ENCODE peak calls at places on chromosomes 11 and 22, in seven cellular contexts. T is uterus, R is endothelial cell, H is body of pancreas, B is PC-3, X is AG09319, I is right atrium auricular region. S is an unnamed sample.

GRCh38 chr11:92632510-92632909 is 336.9 kb upstream of the MTNR1B start:
- DNase-seq in X (no peak), T (no peak), H (no peak), R (no peak), I (no peak), B (no peak), S (no peak)

GRCh38 chr11:59267196-59267595 is 54.5 kb upstream of the MPEG1 start:
- DNase-seq in B (peak), R (no peak), X (no peak), I (no peak), T (no peak), H (no peak), S (no peak)

GRCh38 chr11:130478204-130478701 is 29.8 kb downstream of the ADAMTS15 start:
- DNase-seq in T (peak), R (no peak), B (peak), X (peak), H (peak), I (peak), S (no peak)

GRCh38 chr22:37079668-37080171 is 28.2 kb downstream of the KCTD17 start:
- DNase-seq in R (no peak), H (no peak), T (no peak), B (no peak), I (no peak), X (no peak), S (no peak)

GRCh38 chr11:131447268-131447667 is 76.9 kb downstream of the NTM start:
- DNase-seq in B (no peak), X (no peak), H (no peak), T (no peak), R (no peak), I (no peak), S (no peak)

GRCh38 chr11:117970400-117971024 is 15.7 kb upstream of the IL10RA start:
- DNase-seq in X (no peak), I (no peak), B (peak), H (no peak), R (no peak), T (no peak), S (peak)

GRCh38 chr22:35552186-35552842 is 11.7 kb downstream of the RASD2 start:
- DNase-seq in T (no peak), H (no peak), R (peak), X (no peak), I (no peak), B (peak), S (no peak)

GRCh38 chr22:48256041-48256739 is 1493.7 kb downstream of the TBC1D22A start:
- DNase-seq in H (no peak), B (no peak), I (no peak), T (no peak), X (no peak), R (no peak), S (no peak)

GRCh38 chr11:28105869-28106268 is 2.1 kb downstream of the KIF18A start:
- DNase-seq in B (no peak), R (no peak), I (no peak), X (no peak), H (no peak), T (no peak), S (no peak)

GRCh38 chr22:43862074-43862881 is at the start of gene SULT4A1:
- DNase-seq in R (no peak), X (no peak), B (no peak), T (no peak), H (no peak), I (no peak), S (no peak)

GRCh38 chr11:95266751-95267374 is 35.9 kb upstream of the SESN3 start:
- DNase-seq in I (no peak), R (no peak), T (peak), B (no peak), H (no peak), X (no peak), S (no peak)

GRCh38 chr11:27722945-27723344 is 22.7 kb upstream of the BDNF start:
- DNase-seq in X (no peak), R (no peak), T (no peak), B (no peak), H (no peak), I (no peak), S (no peak)

GRCh38 chr22:46002757-46003270 is 25.9 kb upstream of the WNT7B start:
- DNase-seq in T (no peak), B (peak), I (no peak), X (no peak), H (no peak), R (no peak), S (no peak)

GRCh38 chr11:25943031-25943430 is 388.9 kb upstream of the ANO3 start:
- DNase-seq in B (no peak), T (no peak), X (no peak), R (no peak), I (no peak), H (no peak), S (no peak)

GRCh38 chr11:72951815-72952340 is 137.7 kb downstream of the ATG16L2 start:
- DNase-seq in H (no peak), I (no peak), T (no peak), B (no peak), X (no peak), R (no peak), S (no peak)

GRCh38 chr11:3108183-3108721 is 51.0 kb upstream of the CARS1 start:
- DNase-seq in H (no peak), T (no peak), I (no peak), R (no peak), B (no peak), X (no peak), S (no peak)

GRCh38 chr22:41775338-41775737 is 25.1 kb upstream of the CCDC134 start:
- DNase-seq in H (no peak), T (no peak), R (no peak), X (no peak), I (no peak), B (no peak), S (no peak)

GRCh38 chr11:36699271-36699670 is 101.2 kb upstream of the RAG2 start:
- DNase-seq in H (no peak), R (no peak), T (no peak), B (no peak), I (no peak), X (no peak), S (no peak)

GRCh38 chr22:45429921-45430775 is 16.7 kb downstream of the RIBC2 start:
- DNase-seq in I (no peak), T (peak), B (no peak), R (no peak), H (no peak), X (no peak), S (no peak)

GRCh38 chr11:126776125-126776524 is 224.4 kb downstream of the KIRREL3 start:
- DNase-seq in H (peak), X (no peak), I (no peak), R (no peak), T (no peak), B (no peak), S (no peak)

GRCh38 chr11:113674397-113674685 is 31.8 kb downstream of the TMPRSS5 start:
- DNase-seq in R (no peak), X (no peak), I (no peak), T (no peak), H (no peak), B (peak), S (no peak)

GRCh38 chr11:129373489-129373953 is 2.1 kb upstream of the BARX2 start:
- DNase-seq in I (no peak), B (no peak), H (no peak), X (no peak), T (no peak), R (no peak), S (no peak)

DNA sequence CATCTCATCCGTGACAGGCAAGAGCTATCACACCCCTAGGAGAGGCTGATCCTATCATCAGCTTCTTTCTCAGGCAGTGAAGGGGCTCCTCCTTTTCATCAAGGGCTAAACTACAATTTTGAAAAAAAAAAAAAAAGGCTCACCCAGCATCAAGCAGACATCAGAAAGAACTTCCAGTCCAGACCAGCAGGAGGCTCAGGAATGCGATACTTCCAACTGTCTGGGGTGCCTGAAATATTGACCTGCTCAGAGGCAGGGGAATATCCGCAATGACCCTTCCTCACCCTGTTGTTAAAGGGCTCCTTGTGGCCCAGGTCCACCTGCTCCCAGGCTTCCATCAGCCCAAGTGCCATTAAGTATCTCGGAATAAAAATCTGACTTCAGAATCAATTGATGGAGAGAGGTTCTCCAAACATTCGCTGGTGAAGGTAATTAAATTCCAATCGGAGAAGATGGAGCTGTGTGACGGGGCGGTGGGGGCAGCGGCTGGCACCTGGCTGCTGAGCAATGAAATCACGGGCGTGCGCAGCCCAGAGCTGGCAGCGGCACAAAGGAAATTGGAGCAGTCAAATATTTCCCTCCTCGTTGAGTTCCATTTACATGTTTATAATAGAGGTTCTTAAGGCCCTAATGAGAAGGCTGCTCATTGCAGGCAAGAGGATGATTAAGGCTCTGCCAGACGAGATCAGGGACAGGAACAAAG is 68.9 kb upstream of the THY1 start:
- DNase-seq in I (no peak), R (peak), B (peak), H (no peak), X (no peak), T (no peak), S (no peak)
- TF ChIP-seq CTCF in I (peak), R (peak), B (peak), H (no peak), X (peak), T (no peak), S (peak)

DNA sequence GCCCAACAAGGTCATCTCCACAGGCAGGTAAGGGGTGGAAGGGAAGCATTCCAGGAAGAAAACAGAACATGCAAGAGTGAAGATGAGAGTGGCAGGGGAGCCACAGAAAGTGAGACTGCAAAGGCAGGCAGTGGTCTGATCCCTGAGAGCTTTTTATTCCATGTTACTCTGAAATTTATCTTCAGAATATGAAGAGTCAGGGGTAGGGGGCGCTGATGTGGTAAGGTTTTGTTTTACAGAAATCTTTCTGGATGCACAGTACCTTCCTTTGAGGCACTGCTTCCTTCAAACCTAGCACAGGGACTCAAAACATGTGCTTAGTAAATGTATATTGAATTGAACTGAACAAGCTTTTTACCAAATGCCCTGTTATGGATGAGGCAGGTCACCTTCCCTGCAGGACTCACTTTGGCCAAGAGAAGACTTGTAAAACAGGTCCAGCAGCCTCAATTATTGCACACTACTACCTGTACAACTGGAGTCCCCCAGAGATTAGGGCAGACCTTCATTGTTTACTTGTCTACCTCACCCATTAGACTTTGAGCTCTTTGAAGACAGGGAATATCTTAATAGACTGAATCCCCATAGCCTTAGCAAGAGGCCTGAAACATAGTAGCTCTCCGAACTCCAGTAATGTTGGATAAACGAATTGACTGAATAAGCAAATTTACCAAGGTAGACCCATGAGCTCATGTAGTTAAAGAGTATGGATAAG is 2.2 kb downstream of the PAK1 start:
- DNase-seq in R (peak), X (no peak), H (peak), T (no peak), I (no peak), B (peak), S (no peak)
- TF ChIP-seq CTCF in R (peak), X (no peak), H (peak), T (no peak), I (peak), B (peak), S (peak)

DNA sequence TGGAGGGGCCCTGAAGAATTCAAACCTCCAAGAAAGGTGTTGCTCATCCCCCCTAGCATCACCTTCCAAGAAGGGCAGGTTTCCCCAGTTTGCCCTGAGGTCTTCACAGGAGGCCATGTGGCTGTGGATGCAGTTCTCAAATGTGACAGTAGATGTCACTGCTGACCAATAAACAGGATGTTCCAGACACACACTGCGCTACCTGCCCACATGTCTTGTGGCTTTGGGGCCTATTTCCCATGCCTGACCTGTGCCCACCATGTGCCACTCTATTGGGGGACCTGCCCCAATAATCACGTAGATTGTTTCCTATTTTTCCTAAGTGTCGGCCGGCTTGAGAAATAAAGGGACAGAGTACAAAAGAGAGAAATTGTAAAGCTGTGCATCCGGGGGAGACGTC is 4.5 kb downstream of the GSTT2 start:
- DNase-seq in I (no peak), B (no peak), H (no peak), X (no peak), T (no peak), R (no peak), S (no peak)
- TF ChIP-seq CTCF in I (peak), B (no peak), H (no peak), X (peak), T (no peak), R (peak), S (no peak)

GRCh38 chr11:13486926-13487660 is 8.7 kb downstream of the PTH start:
- DNase-seq in H (peak), T (peak), R (peak), I (no peak), X (no peak), B (no peak), S (no peak)
- TF ChIP-seq CTCF in H (peak), T (peak), R (no peak), I (peak), X (peak), B (peak), S (peak)

GRCh38 chr11:111515591-111515990 is 1.0 kb downstream of the HOATZ start:
- DNase-seq in B (no peak), H (no peak), R (no peak), X (no peak), T (no peak), I (no peak), S (no peak)

GRCh38 chr11:111514216-111515031 is at the start of gene HOATZ:
- DNase-seq in T (no peak), X (no peak), B (no peak), I (no peak), H (no peak), R (peak), S (no peak)

GRCh38 chr11:111510311-111510710 is 1.9 kb downstream of the BTG4 start:
- DNase-seq in X (no peak), H (no peak), B (no peak), T (no peak), I (no peak), R (no peak), S (no peak)

GRCh38 chr11:111513240-111513605 is 1.0 kb upstream of the BTG4 start:
- DNase-seq in H (no peak), T (no peak), I (no peak), X (no peak), B (no peak), R (no peak), S (no peak)

GRCh38 chr11:111512296-111513239 is at the start of gene BTG4:
- DNase-seq in H (no peak), I (no peak), B (no peak), X (no peak), T (no peak), R (peak), S (no peak)
- TF ChIP-seq CTCF in H (no peak), I (no peak), B (no peak), X (no peak), T (no peak), R (no peak), S (peak)

DNA sequence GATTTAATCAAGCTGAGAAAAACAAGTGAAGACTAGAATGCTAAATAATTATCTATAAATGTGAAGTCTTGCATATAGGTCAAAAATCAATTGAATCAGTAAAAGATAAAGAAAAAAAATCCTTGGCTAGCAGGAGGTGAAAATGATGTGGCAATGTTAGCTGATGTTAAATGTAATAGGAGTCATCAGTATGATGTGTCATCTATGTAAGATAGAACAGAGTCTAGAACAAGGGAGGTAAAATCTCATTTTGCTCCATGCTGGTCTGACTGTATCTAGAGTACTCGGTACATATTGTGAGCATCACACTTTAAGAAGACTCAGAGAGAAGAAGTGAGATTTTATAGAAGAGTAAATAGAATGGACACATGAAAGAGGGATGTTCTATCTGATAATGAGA is 721.2 kb downstream of the ETS1 start:
- DNase-seq in T (no peak), X (no peak), H (no peak), I (no peak), B (no peak), R (no peak), S (no peak)
- TF ChIP-seq CTCF in T (no peak), X (no peak), H (no peak), I (no peak), B (no peak), R (no peak), S (no peak)